ENCODE peak calls at places on chromosomes 4 and X, in nine cellular contexts. Q, N, G, M, V, F, P, I and J are unnamed samples.

GRCh38 chr4:94390804-94391410 is 48.3 kb upstream of the HPGDS start:
- DNase-seq in M (no peak), N (no peak), V (no peak), G (no peak), I (no peak), Q (no peak), F (peak), P (no peak), J (peak)

GRCh38 chrX:46611658-46612362 is 38.2 kb downstream of the CHST7 start:
- DNase-seq in P (no peak), M (no peak), N (no peak), V (no peak), F (no peak), I (no peak), Q (no peak), G (peak), J (no peak)

GRCh38 chrX:24150051-24150790 is 692 bp downstream of the ZFX start:
- DNase-seq in I (peak), Q (peak), F (peak), P (peak), V (peak), N (peak), M (peak), G (peak), J (peak)

GRCh38 chrX:141375011-141375730 is 132.9 kb upstream of the SPANXC start:
- DNase-seq in P (no peak), F (no peak), M (no peak), G (no peak), N (no peak), I (no peak), Q (no peak), V (no peak), J (no peak)

GRCh38 chrX:72492499-72492898 is 80.1 kb downstream of the HDAC8 start:
- DNase-seq in I (no peak), P (no peak), F (no peak), V (no peak), N (no peak), G (no peak), Q (no peak), M (no peak), J (no peak)

GRCh38 chr4:182628000-182628399 is 289.2 kb downstream of the DCTD start:
- DNase-seq in N (no peak), G (no peak), Q (no peak), V (no peak), F (no peak), P (no peak), M (no peak), I (no peak), J (no peak)

GRCh38 chr4:180407273-180407885 is 1835.8 kb upstream of the TENM3 start:
- DNase-seq in Q (no peak), I (no peak), G (no peak), P (no peak), V (no peak), F (no peak), N (no peak), M (no peak), J (no peak)

GRCh38 chrX:119880552-119881437 is 9.2 kb downstream of the NDUFA1 start:
- DNase-seq in P (peak), N (no peak), V (peak), F (peak), M (no peak), G (no peak), Q (no peak), I (peak), J (peak)

GRCh38 chrX:1618689-1619088 is 3.8 kb downstream of the ASMT start:
- DNase-seq in I (no peak), Q (no peak), P (no peak), M (no peak), G (no peak), N (no peak), F (no peak), V (no peak), J (no peak)

GRCh38 chrX:69107231-69107739 is 58.0 kb downstream of the PJA1 start:
- DNase-seq in V (peak), G (no peak), I (no peak), F (no peak), P (no peak), Q (no peak), N (peak), M (no peak), J (no peak)

GRCh38 chr4:53672873-53673272 is 81.6 kb upstream of the LNX1 start:
- DNase-seq in P (no peak), N (no peak), I (no peak), F (no peak), Q (no peak), V (no peak), M (no peak), G (no peak), J (no peak)

GRCh38 chrX:10017866-10018265 is 50.7 kb downstream of the CLDN34 start:
- DNase-seq in P (peak), N (no peak), M (no peak), G (no peak), V (no peak), F (peak), Q (no peak), I (peak), J (peak)
- TF ChIP-seq CTCF in P (no peak), N (no peak), M (no peak), G (no peak), V (no peak), F (no peak), Q (no peak), I (no peak), J (no peak)

DNA sequence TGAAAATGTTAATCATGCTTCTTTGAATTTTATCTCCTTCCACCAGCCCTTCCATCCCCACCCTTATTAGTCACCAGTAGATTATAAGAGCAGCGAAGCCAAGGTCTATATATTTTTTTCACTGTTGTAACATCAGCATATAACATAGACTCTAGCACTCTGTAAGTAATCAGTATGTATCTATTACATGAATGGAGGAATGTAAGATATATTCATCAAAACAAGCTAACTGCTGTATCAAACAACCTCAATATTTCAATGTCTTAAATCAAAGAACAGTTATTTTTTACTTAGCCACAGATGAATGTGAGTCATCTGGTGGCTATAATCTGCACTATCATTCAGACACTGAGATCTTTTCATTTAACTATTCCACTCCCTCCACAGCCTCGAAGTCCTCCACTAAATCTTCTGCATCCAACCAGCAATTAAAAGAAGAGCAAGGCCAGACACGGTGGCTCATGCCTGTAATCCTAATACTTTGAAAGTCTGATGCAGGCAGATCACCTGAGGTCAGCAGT is 178.9 kb downstream of the CENPC start:
- DNase-seq in F (no peak), Q (no peak), M (no peak), G (no peak), V (no peak), N (no peak), P (no peak), I (no peak), J (no peak)
- H3K27ac ChIP-seq in F (no peak), Q (no peak), M (no peak), G (no peak), V (no peak), N (no peak), P (no peak), I (no peak), J (no peak)

GRCh38 chrX:95346854-95347253 is 1337.8 kb upstream of the DIAPH2 start:
- DNase-seq in N (no peak), F (no peak), G (no peak), M (no peak), Q (no peak), P (no peak), I (no peak), V (no peak), J (no peak)
- TF ChIP-seq CTCF in N (no peak), F (no peak), G (no peak), M (no peak), Q (no peak), P (no peak), I (no peak), V (no peak), J (no peak)

GRCh38 chr4:35494955-35495354 is 749.4 kb downstream of the ARAP2 start:
- DNase-seq in M (no peak), G (no peak), V (no peak), P (no peak), F (no peak), N (peak), I (no peak), Q (no peak), J (no peak)

GRCh38 chr4:35491093-35491492 is 753.2 kb downstream of the ARAP2 start:
- DNase-seq in G (no peak), M (no peak), P (no peak), V (no peak), Q (no peak), N (no peak), I (no peak), F (no peak), J (no peak)

DNA sequence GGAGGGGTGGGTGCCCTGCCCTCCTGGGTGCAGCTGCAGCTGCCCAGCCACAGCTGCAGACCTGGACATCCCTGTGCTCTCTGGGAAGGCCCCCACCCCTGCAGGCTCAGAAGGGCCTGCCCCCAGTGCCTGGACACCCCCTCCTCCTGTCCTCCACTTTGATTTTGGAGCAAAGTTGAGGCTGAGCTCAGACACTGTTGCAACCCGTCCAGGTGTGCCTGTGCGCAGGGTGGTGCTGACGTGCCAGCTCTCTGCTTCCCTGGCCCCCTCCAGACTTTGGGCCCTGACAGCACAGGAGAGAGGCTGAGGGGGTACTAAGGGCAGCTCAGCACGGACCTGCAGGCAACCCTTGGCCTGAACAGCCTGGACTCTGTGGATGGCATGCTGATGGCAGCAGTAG is 750.3 kb downstream of the ARAP2 start:
- DNase-seq in I (no peak), P (no peak), Q (no peak), F (no peak), V (no peak), G (no peak), N (peak), M (no peak), J (no peak)
- H3K27ac ChIP-seq in I (no peak), P (no peak), Q (no peak), F (no peak), V (no peak), G (no peak), N (no peak), M (no peak), J (no peak)

GRCh38 chr4:105149771-105150170 is 3.1 kb downstream of the TET2 start:
- DNase-seq in G (no peak), I (no peak), N (no peak), Q (no peak), P (no peak), F (no peak), V (no peak), M (no peak), J (no peak)

GRCh38 chr4:105145913-105146285 is 777 bp upstream of the TET2 start:
- DNase-seq in P (no peak), G (peak), I (no peak), Q (peak), M (no peak), F (no peak), V (no peak), N (no peak), J (peak)

GRCh38 chr4:105145059-105145912 is 1.4 kb upstream of the TET2 start:
- DNase-seq in G (no peak), I (no peak), V (no peak), M (no peak), N (no peak), Q (no peak), P (no peak), F (peak), J (no peak)

GRCh38 chr4:105147226-105148151 is 813 bp downstream of the TET2 start:
- DNase-seq in F (peak), M (no peak), V (peak), Q (peak), G (peak), P (no peak), I (no peak), N (no peak), J (peak)

GRCh38 chr4:105146286-105147219 is at the start of gene TET2:
- DNase-seq in G (peak), N (peak), P (peak), M (peak), I (peak), F (peak), Q (peak), V (peak), J (peak)
- TF ChIP-seq CTCF in G (no peak), N (no peak), P (no peak), M (peak), I (no peak), F (no peak), Q (no peak), V (no peak), J (no peak)

GRCh38 chr4:145951931-145952330 is 13.3 kb upstream of the ZNF827 start:
- DNase-seq in Q (no peak), P (no peak), M (no peak), N (no peak), F (no peak), G (no peak), I (no peak), V (no peak), J (no peak)
- H3K27ac ChIP-seq in Q (no peak), P (no peak), M (no peak), N (no peak), F (no peak), G (no peak), I (no peak), V (no peak), J (no peak)

GRCh38 chr4:31365006-31365690 is 645.0 kb downstream of the PCDH7 start:
- DNase-seq in Q (no peak), N (no peak), I (no peak), P (no peak), V (no peak), F (no peak), M (no peak), G (no peak), J (no peak)

GRCh38 chr4:31366041-31366440 is 645.9 kb downstream of the PCDH7 start:
- DNase-seq in M (no peak), I (peak), F (no peak), Q (no peak), P (no peak), V (no peak), G (no peak), N (no peak), J (no peak)

GRCh38 chr4:31375936-31376335 is 655.8 kb downstream of the PCDH7 start:
- DNase-seq in F (no peak), G (no peak), Q (no peak), P (no peak), M (no peak), V (no peak), I (no peak), N (no peak), J (no peak)

GRCh38 chr4:31370866-31371465 is 650.8 kb downstream of the PCDH7 start:
- DNase-seq in V (no peak), N (no peak), F (peak), Q (no peak), I (peak), G (no peak), P (peak), M (no peak), J (no peak)
- TF ChIP-seq CTCF in V (peak), N (no peak), F (peak), Q (peak), I (peak), G (peak), P (peak), M (peak), J (peak)

GRCh38 chr4:2949782-2950125 is 13.5 kb downstream of the NOP14 start:
- DNase-seq in P (no peak), N (peak), F (no peak), Q (no peak), I (no peak), M (no peak), V (no peak), G (no peak), J (no peak)
- H3K27ac ChIP-seq in P (no peak), N (no peak), F (peak), Q (no peak), I (no peak), M (no peak), V (no peak), G (no peak), J (no peak)